ENCODE peak calls at places on chromosomes 16 and 17, in nine cellular contexts. M is RWPE2, Q is HepG2, X is colonic mucosa, S is left lung, N is right lobe of liver, T is lower lobe of right lung, Z is thoracic aorta, J is adrenal gland. C is an unnamed sample. For H3K4me1, the result is how much of the 10 kb centered on the place peaks cover.

GRCh38 chr17:77301694-77302087 is 160.9 kb downstream of the SEC14L1 start:
- DNase-seq in S (no peak), Q (no peak), Z (no peak), T (no peak), N (no peak), M (no peak), X (no peak), J (no peak), C (no peak)

GRCh38 chr17:78903101-78903779 is at the start of gene CEP295NL:
- DNase-seq in Z (no peak), T (no peak), S (no peak), Q (peak), X (no peak), M (no peak), N (no peak), J (peak), C (peak)

GRCh38 chr16:71796501-71796900 is 12.1 kb downstream of the AP1G1 start:
- DNase-seq in J (no peak), N (no peak), S (no peak), M (no peak), Q (no peak), X (no peak), Z (no peak), T (no peak), C (no peak)

GRCh38 chr17:80683625-80684100 is 139.0 kb downstream of the RPTOR start:
- DNase-seq in N (no peak), Q (no peak), T (no peak), Z (no peak), S (no peak), M (no peak), X (no peak), J (no peak), C (no peak)

GRCh38 chr17:8859029-8859803 is 8.3 kb downstream of the PIK3R6 start:
- DNase-seq in M (no peak), S (peak), T (peak), J (no peak), Q (peak), X (no peak), N (no peak), Z (no peak), C (no peak)

GRCh38 chr17:72467841-72468653 is 347.2 kb downstream of the SOX9 start:
- DNase-seq in N (no peak), M (peak), Z (no peak), T (no peak), S (no peak), Q (no peak), X (peak), J (peak), C (no peak)

GRCh38 chr16:75256871-75257343 is 5.5 kb upstream of the BCAR1 start:
- DNase-seq in X (no peak), M (peak), Q (no peak), S (peak), Z (peak), J (no peak), N (no peak), T (peak), C (peak)

GRCh38 chr17:51524524-51524923 is 264.2 kb downstream of the UTP18 start:
- DNase-seq in J (no peak), S (no peak), N (no peak), T (no peak), Z (no peak), X (no peak), M (no peak), Q (no peak), C (no peak)

GRCh38 chr17:40699880-40700279 is 3.7 kb downstream of the KRT24 start:
- DNase-seq in T (no peak), X (no peak), N (no peak), Q (no peak), M (no peak), J (no peak), Z (no peak), S (no peak), C (no peak)

GRCh38 chr16:88338111-88338510 is 44.6 kb upstream of the ZNF469 start:
- DNase-seq in Z (no peak), M (no peak), N (peak), Q (no peak), S (no peak), X (no peak), J (no peak), T (no peak), C (no peak)

GRCh38 chr17:60079401-60079861 is 710 bp upstream of the HEATR6 start:
- DNase-seq in X (no peak), T (no peak), J (peak), S (no peak), M (no peak), N (no peak), Z (no peak), Q (no peak), C (no peak)

GRCh38 chr16:31331807-31332301 is 23.1 kb upstream of the ITGAX start:
- DNase-seq in T (no peak), S (no peak), X (no peak), M (no peak), Q (no peak), Z (no peak), N (no peak), J (no peak), C (no peak)

GRCh38 chr17:80817861-80818260 is 173.8 kb upstream of the CHMP6 start:
- DNase-seq in Q (no peak), Z (no peak), T (peak), M (no peak), N (no peak), X (no peak), S (peak), J (peak), C (no peak)

GRCh38 chr17:77476920-77477805 is 336.4 kb downstream of the SEC14L1 start:
- DNase-seq in M (peak), Q (no peak), T (no peak), J (peak), Z (peak), X (peak), N (no peak), S (no peak), C (peak)

GRCh38 chr17:73027130-73027741 is 65.3 kb downstream of the SLC39A11 start:
- DNase-seq in S (no peak), Q (no peak), J (no peak), T (no peak), M (no peak), N (no peak), Z (no peak), X (no peak), C (no peak)

GRCh38 chr17:75267403-75268232 is 3.4 kb downstream of the MIF4GD start:
- DNase-seq in N (no peak), T (no peak), Q (peak), X (peak), J (no peak), S (no peak), Z (no peak), M (no peak), C (no peak)
- TF ChIP-seq CTCF in N (no peak), T (no peak), Q (peak), X (no peak), J (no peak), S (no peak), Z (no peak), M (no peak), C (no peak)

GRCh38 chr16:86507173-86508027 is 2.9 kb upstream of the FOXF1 start:
- DNase-seq in Q (no peak), T (no peak), Z (no peak), M (peak), S (no peak), X (no peak), N (no peak), J (no peak), C (no peak)
- H3K4me1 ChIP-seq in Q (under half), T (under half), Z (under half), M (under half), S (under half), X (under half), N (under half), J (under half), C (under half)

GRCh38 chr16:29913514-29913913 is 12.5 kb downstream of the KCTD13 start:
- DNase-seq in X (no peak), Q (no peak), M (no peak), T (no peak), S (no peak), N (no peak), J (no peak), Z (no peak), C (no peak)
- TF ChIP-seq CTCF in X (no peak), Q (no peak), M (no peak), T (no peak), S (no peak), N (no peak), J (no peak), Z (no peak), C (no peak)

GRCh38 chr17:6643460-6644125 is 2.7 kb downstream of the TXNDC17 start:
- DNase-seq in Q (no peak), X (no peak), S (no peak), N (no peak), Z (no peak), M (no peak), T (no peak), J (no peak), C (no peak)
- H3K4me1 ChIP-seq in Q (under half), X (under half), S (under half), N (under half), Z (under half), M (under half), T (under half), J (under half), C (under half)

GRCh38 chr16:56932588-56933265 is 785 bp downstream of the HERPUD1 start:
- DNase-seq in M (no peak), X (peak), N (peak), S (peak), J (peak), T (peak), Z (peak), Q (peak), C (peak)
- TF ChIP-seq CTCF in M (peak), X (no peak), N (no peak), S (no peak), J (no peak), T (no peak), Z (no peak), Q (no peak), C (no peak)

DNA sequence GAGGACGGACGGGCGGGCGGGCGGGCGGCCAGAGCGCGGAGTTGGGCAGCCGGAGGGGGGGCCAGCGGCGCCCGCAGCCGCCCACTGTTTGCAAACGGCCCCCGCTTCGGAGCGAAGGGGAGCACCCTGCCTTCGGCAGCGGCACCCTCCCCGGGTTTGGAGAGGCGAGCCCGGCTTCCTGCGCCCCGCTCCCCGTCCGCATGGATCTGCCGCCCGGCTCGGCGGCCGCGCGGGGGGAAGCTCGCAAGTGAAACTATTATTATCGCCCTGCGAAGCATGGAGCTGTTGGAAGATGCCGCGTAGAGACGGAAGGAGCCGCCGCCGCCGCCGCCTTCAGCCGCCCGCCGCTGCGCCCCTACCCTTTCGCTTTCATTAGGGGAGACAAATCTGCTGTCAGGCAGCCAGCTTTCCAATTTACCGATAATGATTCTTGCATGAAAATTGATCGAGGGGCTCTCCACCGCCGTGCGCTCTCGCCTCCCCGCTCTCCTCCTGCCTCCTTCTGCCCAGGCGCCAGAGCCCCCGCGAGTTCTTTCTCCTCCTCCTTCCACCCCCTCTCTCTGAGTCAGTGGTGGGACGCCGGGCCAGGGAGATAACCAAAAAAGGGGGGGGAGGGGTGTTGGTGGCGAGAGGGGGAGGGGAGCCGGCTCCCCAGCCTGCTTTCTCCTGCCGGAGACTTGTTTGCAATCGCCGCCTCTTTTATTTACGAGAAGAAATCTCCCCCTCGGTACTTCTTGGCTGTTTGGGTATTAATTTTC is 58.2 kb upstream of the GSE1 start:
- DNase-seq in S (peak), N (no peak), Q (no peak), T (peak), J (peak), Z (peak), X (peak), M (peak), C (peak)
- H3K4me1 ChIP-seq in S (under half), N (under half), Q (half or more), T (under half), J (under half), Z (under half), X (under half), M (under half), C (half or more)

DNA sequence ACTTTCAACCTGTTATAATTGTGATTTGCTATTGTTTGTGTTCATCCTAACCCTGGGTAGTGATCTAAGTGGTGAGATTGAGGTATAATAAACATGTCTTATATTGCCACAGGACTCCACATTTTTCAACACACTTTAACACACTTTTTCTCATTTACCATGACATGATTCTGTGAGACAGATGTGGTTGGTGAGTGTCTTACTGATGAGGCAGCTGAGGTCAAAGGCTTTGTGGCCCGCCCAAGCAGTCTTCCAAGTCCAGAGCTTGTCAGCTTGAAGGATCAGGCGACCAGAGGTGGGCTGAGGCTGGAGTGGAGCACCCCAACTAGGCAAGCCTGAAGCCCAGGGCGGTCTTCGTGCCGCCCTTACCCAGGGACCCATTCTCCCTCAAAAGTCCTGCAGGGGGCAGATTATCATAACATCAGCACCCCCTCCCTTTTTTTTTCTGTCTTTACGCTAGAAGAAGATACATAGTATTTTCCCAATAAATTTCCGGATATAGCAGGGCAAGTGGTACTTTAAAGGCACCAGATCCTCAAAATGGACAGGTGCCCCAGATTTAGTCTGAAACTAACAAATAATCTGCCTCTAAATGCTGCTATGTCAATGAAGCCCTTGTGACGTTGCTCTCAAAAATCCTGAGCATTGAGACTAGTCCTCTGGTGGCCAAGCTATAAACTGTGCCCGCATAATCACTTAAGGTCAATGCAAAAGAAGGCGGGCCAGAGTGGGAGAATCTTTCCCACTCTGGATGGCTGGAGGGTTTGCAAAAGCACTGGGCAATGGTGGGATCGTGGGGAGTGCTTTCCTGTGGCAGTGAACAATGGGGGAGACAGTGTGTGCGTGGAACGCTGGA is 21.1 kb downstream of the KCTD19 start:
- DNase-seq in X (no peak), Z (no peak), N (no peak), M (no peak), J (no peak), T (no peak), S (no peak), Q (no peak), C (no peak)
- TF ChIP-seq CTCF in X (no peak), Z (no peak), N (no peak), M (no peak), J (no peak), T (no peak), S (no peak), Q (peak), C (no peak)

DNA sequence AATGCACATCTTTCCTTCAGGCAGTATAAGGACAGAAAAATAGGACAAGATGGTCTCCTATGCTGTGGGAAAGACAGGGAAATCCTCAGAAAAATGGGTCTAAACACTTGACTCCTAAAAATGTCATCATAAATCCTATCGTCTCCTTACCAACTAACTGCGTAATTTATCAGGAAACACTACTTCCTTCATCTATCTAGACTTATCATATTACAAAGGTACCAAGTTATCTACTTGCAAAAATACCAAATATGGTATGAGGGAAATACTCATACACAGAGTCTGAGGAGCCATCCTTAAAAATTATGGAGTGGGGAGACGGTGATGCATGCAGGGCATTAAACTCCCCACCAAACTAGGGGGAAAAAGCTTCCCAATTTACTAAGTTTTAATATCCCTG is 44.1 kb downstream of the GRB2 start:
- DNase-seq in Z (no peak), J (no peak), T (no peak), Q (no peak), M (no peak), N (no peak), X (no peak), S (no peak), C (no peak)
- H3K4me1 ChIP-seq in Z (under half), J (under half), T (half or more), Q (half or more), M (under half), N (under half), X (under half), S (half or more), C (under half)